ENCODE peak calls at places on chromosome 12, in four cellular contexts. N, V, K and D are unnamed samples.

GRCh38 chr12:71840226-71840847 is 778 bp downstream of the TBC1D15 start:
- DNase-seq in N (no peak), V (peak; percentile 12), K (no peak), D (peak; percentile 73)

GRCh38 chr12:46674126-46674525 is 151.7 kb downstream of the SLC38A4 start:
- DNase-seq in N (no peak), V (no peak), K (no peak), D (no peak)

GRCh38 chr12:112317481-112317880 is 64.8 kb downstream of the HECTD4 start:
- DNase-seq in N (no peak), V (no peak), K (peak; percentile 49), D (no peak)

GRCh38 chr12:100703868-100704267 is 90.7 kb upstream of the ANO4 start:
- DNase-seq in N (no peak), V (no peak), K (no peak), D (no peak)

GRCh38 chr12:124328116-124328515 is 33.2 kb downstream of the RFLNA start:
- DNase-seq in N (no peak), V (no peak), K (no peak), D (no peak)

GRCh38 chr12:84741727-84742126 is 170.9 kb downstream of the SLC6A15 start:
- DNase-seq in N (no peak), V (no peak), K (no peak), D (no peak)

GRCh38 chr12:117571321-117571720 is 209.9 kb upstream of the NOS1 start:
- DNase-seq in N (no peak), V (no peak), K (no peak), D (no peak)

GRCh38 chr12:83173250-83173649 is 486.5 kb downstream of the TMTC2 start:
- DNase-seq in N (no peak), V (no peak), K (no peak), D (no peak)

GRCh38 chr12:14773685-14774073 is 29.6 kb downstream of the WBP11 start:
- DNase-seq in N (peak; percentile 21), V (peak; percentile 7), K (peak; percentile 73), D (no peak)

GRCh38 chr12:29041621-29042020 is 107.5 kb upstream of the FAR2 start:
- DNase-seq in N (no peak), V (no peak), K (no peak), D (peak; percentile 72)

GRCh38 chr12:12720637-12721250 is 3.6 kb downstream of the CDKN1B start:
- DNase-seq in N (no peak), V (no peak), K (no peak), D (peak; percentile 35)

GRCh38 chr12:70456953-70457352 is 90.9 kb downstream of the KCNMB4 start:
- DNase-seq in N (no peak), V (no peak), K (no peak), D (no peak)

GRCh38 chr12:96427269-96427729 is 27.1 kb upstream of the CDK17 start:
- DNase-seq in N (no peak), V (peak; percentile 16), K (peak; percentile 72), D (peak; percentile 100)

GRCh38 chr12:52127683-52128450 is 48.4 kb downstream of the SMIM41 start:
- DNase-seq in N (no peak), V (peak; percentile 2), K (no peak), D (no peak)

GRCh38 chr12:10186299-10186698 is 7.5 kb downstream of the TMEM52B start:
- DNase-seq in N (no peak), V (no peak), K (no peak), D (no peak)

GRCh38 chr12:46124848-46125619 is 134.7 kb upstream of the SCAF11 start:
- DNase-seq in N (peak; percentile 23), V (peak; percentile 39), K (peak; percentile 77), D (peak; percentile 79)

GRCh38 chr12:6267007-6267721 is 43.3 kb upstream of the PLEKHG6 start:
- DNase-seq in N (no peak), V (no peak), K (no peak), D (no peak)

GRCh38 chr12:69904761-69905160 is 79.7 kb downstream of the MYRFL start:
- DNase-seq in N (no peak), V (no peak), K (peak; percentile 16), D (peak; percentile 87)

GRCh38 chr12:105921872-105922669 is 216.7 kb downstream of the NUAK1 start:
- DNase-seq in N (no peak), V (no peak), K (no peak), D (no peak)

GRCh38 chr12:31890295-31891285 is 68.6 kb upstream of the RESF1 start:
- DNase-seq in N (no peak), V (no peak), K (no peak), D (peak; percentile 74)

DNA sequence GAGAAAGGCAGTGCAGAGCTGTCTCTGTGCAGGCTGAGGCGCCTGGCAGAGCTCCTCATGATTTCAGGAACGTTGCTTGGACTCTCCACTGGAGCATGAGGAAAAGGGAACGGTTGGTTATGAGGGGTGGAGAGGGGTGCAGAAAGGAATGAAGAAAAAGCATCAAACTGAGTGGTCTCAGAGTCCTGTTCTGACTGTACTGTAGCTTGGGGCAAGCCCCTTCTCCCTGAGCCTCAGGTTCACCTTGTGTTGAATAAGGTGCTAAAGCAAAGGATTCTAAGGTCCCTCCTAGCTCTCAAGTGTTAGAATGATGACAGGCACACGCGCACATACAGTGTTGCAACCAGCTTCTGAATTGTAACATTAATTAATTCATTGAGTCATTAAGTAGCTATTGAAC is 125.2 kb upstream of the PARP11 start:
- DNase-seq in N (no peak), V (no peak), K (no peak), D (no peak)
- H3K4me1 ChIP-seq in N (peaks cover 5% of the 10 kb centered on the region), V (no peaks in the 10 kb centered on the region), K (no peaks in the 10 kb centered on the region), D (no peaks in the 10 kb centered on the region)

GRCh38 chr12:2284321-2284813 is 231.6 kb downstream of the CACNA1C start:
- DNase-seq in N (no peak), V (peak; percentile 62), K (no peak), D (peak; percentile 93)
- H3K4me3 ChIP-seq in N (no peak overlapping the region), V (peak overlapping the region; percentile 6), K (no peak overlapping the region), D (no peak overlapping the region)

GRCh38 chr12:5094986-5095385 is 51.3 kb downstream of the KCNA5 start:
- DNase-seq in N (no peak), V (no peak), K (no peak), D (no peak)

GRCh38 chr12:5096241-5096880 is 52.7 kb downstream of the KCNA5 start:
- DNase-seq in N (no peak), V (peak; percentile 14), K (no peak), D (peak; percentile 47)

GRCh38 chr12:5099136-5099535 is 55.5 kb downstream of the KCNA5 start:
- DNase-seq in N (no peak), V (no peak), K (no peak), D (no peak)

GRCh38 chr12:5097786-5098185 is 54.1 kb downstream of the KCNA5 start:
- DNase-seq in N (no peak), V (no peak), K (no peak), D (no peak)

GRCh38 chr12:5094550-5094949 is 50.9 kb downstream of the KCNA5 start:
- DNase-seq in N (no peak), V (no peak), K (no peak), D (no peak)
- H3K27me3 ChIP-seq in N (peaks cover 3% of the 10 kb centered on the region), V (no peaks in the 10 kb centered on the region), K (no peaks in the 10 kb centered on the region), D (no peaks in the 10 kb centered on the region)

GRCh38 chr12:132496710-132497109 is 6.8 kb downstream of the FBRSL1 start:
- DNase-seq in N (no peak), V (no peak), K (no peak), D (no peak)
- H3K4me1 ChIP-seq in N (peaks cover 73% of the 10 kb centered on the region), V (no peaks in the 10 kb centered on the region), K (peaks cover 10% of the 10 kb centered on the region), D (peaks cover 23% of the 10 kb centered on the region)

GRCh38 chr12:119249441-119249840 is 70.7 kb downstream of the HSPB8 start:
- DNase-seq in N (no peak), V (no peak), K (no peak), D (no peak)
- H3K4me3 ChIP-seq in N (no peak overlapping the region), V (no peak overlapping the region), K (no peak overlapping the region), D (no peak overlapping the region)

GRCh38 chr12:132484183-132484890 is 5.6 kb upstream of the FBRSL1 start:
- DNase-seq in N (no peak), V (no peak), K (no peak), D (no peak)
- H3K27me3 ChIP-seq in N (no peaks in the 10 kb centered on the region), V (peaks cover 7% of the 10 kb centered on the region), K (peaks cover 99% of the 10 kb centered on the region), D (peaks cover 63% of the 10 kb centered on the region)